ENCODE peak calls at places on chromosome 5, in six cellular contexts. A is coronary artery, D is cardiac fibroblast, G is uterus, L is fibroblast of lung, Q is spleen. P is an unnamed sample.
A peak's percentile ranks its signal among the peaks of the same experiment; 100 is the strongest.

GRCh38 chr5:53381-54174 is 38.4 kb upstream of the PLEKHG4B start:
- DNase-seq in L (no peak), Q (no peak), D (peak; percentile 36), G (no peak), A (no peak), P (no peak)

GRCh38 chr5:69531010-69531785 is 28.8 kb upstream of the GTF2H2C start:
- DNase-seq in Q (no peak), D (no peak), L (no peak), A (no peak), G (no peak), P (peak; percentile 73)

GRCh38 chr5:1733369-1733768 is 66.3 kb downstream of the MRPL36 start:
- DNase-seq in G (no peak), L (no peak), Q (no peak), D (no peak), A (no peak), P (no peak)

GRCh38 chr5:9712506-9713285 is 82.5 kb upstream of the TAS2R1 start:
- DNase-seq in D (no peak), G (no peak), Q (no peak), L (peak; percentile 78), A (no peak), P (peak; percentile 9)

GRCh38 chr5:118701796-118702195 is 286.6 kb downstream of the DTWD2 start:
- DNase-seq in L (no peak), A (no peak), G (no peak), Q (no peak), D (no peak), P (no peak)

GRCh38 chr5:109865636-109866035 is 175.9 kb downstream of the MAN2A1 start:
- DNase-seq in A (no peak), Q (no peak), L (peak; percentile 96), D (peak; percentile 90), G (peak; percentile 59), P (peak; percentile 96)

GRCh38 chr5:194102-194501 is 2.8 kb downstream of the LRRC14B start:
- DNase-seq in L (no peak), G (no peak), D (no peak), Q (peak; percentile 72), A (no peak), P (no peak)

GRCh38 chr5:18244309-18244708 is 610.0 kb downstream of the TAF11L14 start:
- DNase-seq in D (no peak), G (no peak), Q (no peak), A (no peak), L (no peak), P (no peak)

GRCh38 chr5:151141535-151141934 is 16.0 kb downstream of the ANXA6 start:
- DNase-seq in D (peak; percentile 17), A (no peak), Q (peak; percentile 85), L (no peak), G (peak; percentile 49), P (no peak)

GRCh38 chr5:10994088-10994986 is 233.3 kb upstream of the DAP start:
- DNase-seq in G (no peak), L (no peak), Q (no peak), A (no peak), D (no peak), P (no peak)

GRCh38 chr5:96940586-96940985 is 4.7 kb downstream of the LNPEP start:
- DNase-seq in L (peak; percentile 28), Q (no peak), G (no peak), A (no peak), D (no peak), P (no peak)

GRCh38 chr5:142017832-142018427 is 5.1 kb upstream of the GNPDA1 start:
- DNase-seq in G (no peak), D (peak; percentile 33), L (peak; percentile 39), A (no peak), Q (no peak), P (peak; percentile 91)

GRCh38 chr5:120734033-120734432 is 269.9 kb downstream of the PRR16 start:
- DNase-seq in A (no peak), D (no peak), L (no peak), Q (no peak), G (no peak), P (peak; percentile 6)

GRCh38 chr5:38543886-38544285 is 12.6 kb downstream of the LIFR start:
- DNase-seq in L (no peak), A (no peak), Q (no peak), G (no peak), D (no peak), P (no peak)

GRCh38 chr5:50794812-50795211 is 128.4 kb downstream of the PARP8 start:
- DNase-seq in A (no peak), Q (no peak), G (no peak), D (no peak), L (no peak), P (no peak)

GRCh38 chr5:88877826-88878225 is 5.2 kb downstream of the MEF2C start:
- DNase-seq in G (no peak), A (no peak), D (peak; percentile 64), Q (no peak), L (peak; percentile 14), P (no peak)

GRCh38 chr5:172910828-172911627 is 48.2 kb upstream of the RPL26L1 start:
- DNase-seq in D (peak; percentile 93), A (peak; percentile 91), G (peak; percentile 91), L (peak; percentile 92), Q (peak; percentile 92), P (no peak)

GRCh38 chr5:580436-580835 is 31.7 kb upstream of the CEP72 start:
- DNase-seq in A (peak; percentile 56), D (no peak), G (no peak), L (no peak), Q (no peak), P (no peak)

GRCh38 chr5:59483971-59484472 is 409.5 kb downstream of the PDE4D start:
- DNase-seq in G (no peak), D (no peak), A (no peak), Q (no peak), L (no peak), P (peak; percentile 44)

GRCh38 chr5:96121362-96121761 is 159.7 kb upstream of the ELL2 start:
- DNase-seq in G (no peak), Q (no peak), A (no peak), D (no peak), L (peak; percentile 21), P (no peak)

GRCh38 chr5:120535900-120536299 is 71.8 kb downstream of the PRR16 start:
- DNase-seq in Q (no peak), D (no peak), G (no peak), L (peak; percentile 50), A (no peak), P (no peak)

GRCh38 chr5:39194466-39195136 is 24.8 kb downstream of the FYB1 start:
- DNase-seq in L (peak; percentile 72), D (peak; percentile 58), A (no peak), G (no peak), Q (no peak), P (no peak)

GRCh38 chr5:74594172-74595040 is 46.1 kb downstream of the ENC1 start:
- DNase-seq in D (peak; percentile 53), L (no peak), Q (no peak), A (no peak), G (no peak), P (no peak)

DNA sequence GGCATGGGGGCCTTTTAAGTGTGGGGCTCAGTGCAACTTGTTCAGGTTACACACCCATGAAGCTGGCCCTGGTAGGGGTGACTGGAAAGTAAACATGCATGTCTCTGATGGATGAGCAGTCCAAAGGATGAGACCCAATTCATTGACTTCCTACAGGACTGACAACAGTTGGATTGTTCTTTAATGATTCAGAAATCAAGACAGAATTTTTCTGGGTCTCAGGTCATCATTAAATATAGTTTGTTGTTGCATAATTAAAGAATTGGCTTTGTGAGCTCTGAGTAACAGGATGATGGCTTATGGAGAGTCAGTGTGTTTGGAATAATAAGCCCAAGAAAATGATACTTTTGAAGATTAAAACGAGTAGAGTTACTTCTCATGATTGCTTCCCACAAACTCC is 604.2 kb upstream of the CLINT1 start:
- DNase-seq in Q (no peak), G (no peak), L (peak; percentile 31), A (no peak), D (no peak), P (no peak)
- TF ChIP-seq CTCF in Q (no peak), G (no peak), L (no peak), A (no peak), D (no peak), P (no peak)

DNA sequence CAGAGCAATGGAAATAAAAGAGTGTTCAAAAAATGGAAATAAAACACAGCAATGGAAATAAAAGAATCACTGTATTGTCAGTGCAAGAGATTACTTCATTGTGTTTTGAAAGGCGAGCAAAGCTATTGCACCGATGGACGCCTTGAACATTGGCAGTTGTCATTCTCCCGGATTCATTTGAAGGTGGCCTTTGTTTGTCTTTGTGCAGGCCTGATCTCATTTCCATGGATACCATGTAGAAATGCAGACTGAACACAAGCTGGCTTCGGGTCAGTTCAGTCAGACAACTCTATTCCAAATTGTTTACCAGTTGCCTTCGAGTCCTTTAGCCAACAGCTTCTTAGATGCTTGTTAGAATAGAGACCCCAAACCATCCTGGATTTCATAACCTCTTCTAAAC is 8.3 kb downstream of the ITGA2 start:
- DNase-seq in Q (no peak), G (no peak), L (no peak), A (no peak), D (peak; percentile 18), P (no peak)
- H3K4me3 ChIP-seq in Q (no peak overlapping the region), G (no peak overlapping the region), L (no peak overlapping the region), A (no peak overlapping the region), D (no peak overlapping the region), P (no peak overlapping the region)

GRCh38 chr5:55036477-55036876 is 12.4 kb downstream of the GZMK start:
- DNase-seq in L (peak; percentile 6), D (peak; percentile 16), A (no peak), Q (no peak), G (no peak), P (peak; percentile 48)

GRCh38 chr5:55035480-55035879 is 11.4 kb downstream of the GZMK start:
- DNase-seq in A (no peak), D (no peak), G (no peak), L (no peak), Q (no peak), P (no peak)

GRCh38 chr5:55039843-55040242 is 15.8 kb downstream of the GZMK start:
- DNase-seq in L (no peak), Q (no peak), A (no peak), G (no peak), D (no peak), P (no peak)

GRCh38 chr5:55037816-55038379 is 13.8 kb downstream of the GZMK start:
- DNase-seq in D (no peak), G (no peak), A (no peak), Q (no peak), L (no peak), P (no peak)

GRCh38 chr5:55037046-55037771 is 13.2 kb downstream of the GZMK start:
- DNase-seq in D (no peak), A (no peak), L (peak; percentile 5), Q (no peak), G (no peak), P (no peak)
- TF ChIP-seq CTCF in D (peak; percentile 16), A (no peak), L (no peak), Q (no peak), G (no peak), P (no peak)

DNA sequence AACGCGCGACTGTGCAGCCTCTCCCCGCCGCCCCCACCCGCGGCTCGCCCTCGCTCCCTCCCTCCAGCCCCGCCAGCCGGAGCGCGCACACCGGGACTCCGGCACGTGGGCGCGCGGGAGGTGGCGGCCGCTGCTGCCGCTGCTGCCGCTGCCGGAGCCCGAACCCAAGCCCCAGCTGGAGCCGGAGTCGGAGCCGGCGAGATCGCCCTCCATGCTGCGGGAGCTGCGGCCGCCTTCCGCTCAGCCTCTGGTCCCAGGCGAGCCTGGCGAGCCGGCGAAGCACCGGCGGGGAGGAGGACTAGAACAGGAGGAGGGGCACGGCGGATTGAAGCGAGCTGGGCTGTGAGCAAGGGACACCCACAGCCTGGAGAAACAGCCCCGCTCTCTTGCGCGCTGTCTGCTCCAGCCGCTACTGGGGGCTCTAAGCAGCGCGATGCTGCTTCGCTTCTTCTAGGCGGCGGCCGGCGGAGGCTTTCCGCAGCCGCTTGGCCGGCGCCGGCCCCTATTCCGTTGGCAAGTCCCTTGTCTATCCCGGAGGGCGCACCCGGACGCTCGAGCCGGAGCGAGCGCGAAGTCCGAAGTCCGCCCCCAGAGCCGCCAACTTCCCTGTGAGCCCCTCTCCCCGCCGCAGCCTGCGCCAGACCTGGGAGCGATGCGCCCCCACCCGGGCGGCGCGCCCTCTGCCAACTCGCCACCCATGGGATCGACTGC is 598.7 kb upstream of the SGCD start:
- DNase-seq in A (peak; percentile 72), D (peak; percentile 26), L (peak; percentile 15), Q (peak; percentile 72), G (no peak), P (peak; percentile 15)
- H3K4me3 ChIP-seq in A (peak overlapping the region; percentile 66), D (no peak overlapping the region), L (peak overlapping the region; percentile 34), Q (peak overlapping the region; percentile 14), G (peak overlapping the region; percentile 7), P (peak overlapping the region; percentile 31)

P was measured in astrocyte of the cerebellum.